ENCODE peak calls at places on chromosome 1, in six cellular contexts. F is A549, J is HepG2, G is GM12878, K is K562, R is upper lobe of left lung. E is an unnamed sample.

GRCh38 chr1:207342351-207342750 is 20.9 kb downstream of the CD55 start:
- ATAC-seq in F (no peak), J (no peak), G (no peak), K (no peak), R (no peak), E (no peak)

GRCh38 chr1:27427329-27427728 is 34.9 kb downstream of the GPR3 start:
- ATAC-seq in F (no peak), J (no peak), G (peak; percentile 37), K (no peak), R (peak; percentile 43), E (no peak)

GRCh38 chr1:26094677-26095383 is 16.8 kb upstream of the PDIK1L start:
- ATAC-seq in F (peak; percentile 42), J (no peak), G (no peak), K (peak; percentile 72), R (peak; percentile 53), E (peak; percentile 77)

GRCh38 chr1:31549807-31550620 is 26.3 kb upstream of the TINAGL1 start:
- ATAC-seq in F (peak; percentile 18), J (peak; percentile 70), G (peak; percentile 82), K (no peak), R (peak; percentile 25), E (no peak)

GRCh38 chr1:10106756-10107479 is 74.2 kb downstream of the UBE4B start:
- ATAC-seq in F (no peak), J (no peak), G (no peak), K (no peak), R (no peak), E (no peak)

GRCh38 chr1:204287466-204287881 is 72.3 kb downstream of the PLEKHA6 start:
- ATAC-seq in F (peak; percentile 56), J (peak; percentile 62), G (no peak), K (peak; percentile 52), R (no peak), E (no peak)

GRCh38 chr1:4778056-4778455 is 123.6 kb downstream of the AJAP1 start:
- ATAC-seq in F (peak; percentile 85), J (peak; percentile 62), G (no peak), K (peak; percentile 74), R (no peak), E (no peak)

GRCh38 chr1:36458910-36459309 is 5.3 kb downstream of the MRPS15 start:
- ATAC-seq in F (no peak), J (no peak), G (peak; percentile 61), K (no peak), R (no peak), E (no peak)

GRCh38 chr1:119686661-119687060 is 25.1 kb upstream of the PHGDH start:
- ATAC-seq in F (no peak), J (no peak), G (no peak), K (no peak), R (no peak), E (no peak)

GRCh38 chr1:175471039-175471800 is 272.2 kb downstream of the TNR start:
- ATAC-seq in F (no peak), J (no peak), G (peak; percentile 58), K (no peak), R (no peak), E (no peak)

GRCh38 chr1:209215826-209216225 is 367.7 kb upstream of the CAMK1G start:
- ATAC-seq in F (no peak), J (no peak), G (no peak), K (no peak), R (peak; percentile 16), E (no peak)

DNA sequence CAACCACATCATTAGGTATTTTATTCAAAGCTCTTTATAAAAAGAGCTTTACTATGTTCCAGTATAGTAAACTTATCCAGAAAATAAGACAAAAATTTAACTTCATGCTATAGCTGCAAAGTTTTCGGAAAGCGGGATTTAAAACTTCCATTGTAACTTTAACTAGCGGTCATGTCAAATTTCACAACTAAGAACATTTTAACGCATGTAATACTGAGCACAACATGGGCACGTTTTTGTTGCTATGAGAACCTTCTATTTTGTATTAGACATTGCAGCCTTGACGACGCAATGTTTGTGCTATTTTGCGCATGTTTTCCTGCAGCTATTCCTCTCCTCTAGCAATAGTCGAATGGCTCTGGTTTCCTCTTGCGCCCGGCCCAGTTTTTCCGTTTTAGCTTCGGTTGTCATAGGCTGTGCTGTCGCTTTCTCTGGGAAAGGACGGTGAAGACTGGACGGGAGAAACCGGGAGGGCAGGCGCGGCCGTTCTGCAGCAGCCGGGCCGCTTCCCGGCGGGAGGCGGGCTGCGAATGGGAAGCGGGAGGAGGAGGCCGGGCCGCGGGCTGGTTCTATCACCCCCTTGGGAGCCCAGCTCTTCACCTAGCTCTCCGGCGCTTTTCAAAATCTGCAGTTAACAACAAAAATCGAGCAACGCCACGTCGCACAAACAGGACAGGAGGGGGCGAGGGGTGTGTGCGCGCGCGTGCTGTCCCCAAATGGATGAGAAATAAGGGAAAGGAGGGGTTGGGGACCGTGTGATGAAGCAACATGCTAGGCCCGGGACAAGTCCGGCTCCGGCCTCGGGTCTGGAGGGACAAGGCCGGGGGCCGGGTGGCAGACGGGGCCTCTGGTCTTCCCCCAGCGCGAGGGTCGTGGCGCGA is 105.3 kb upstream of the HNRNPU start:
- ATAC-seq in F (peak; percentile 62), J (peak; percentile 69), G (peak; percentile 45), K (peak; percentile 66), R (peak; percentile 67), E (peak; percentile 58)
- TF ChIP-seq POLR2A in F (peak; percentile 38), J (peak; percentile 68), G (peak; percentile 1), K (peak; percentile 79), R (peak; percentile 92), E (peak; percentile 75)

GRCh38 chr1:233815357-233815756 is 89.1 kb upstream of the SLC35F3 start:
- ATAC-seq in F (no peak), J (no peak), G (no peak), K (no peak), R (no peak), E (no peak)

GRCh38 chr1:233816348-233816747 is 88.1 kb upstream of the SLC35F3 start:
- ATAC-seq in F (no peak), J (no peak), G (no peak), K (no peak), R (no peak), E (no peak)

GRCh38 chr1:233815865-233816264 is 88.6 kb upstream of the SLC35F3 start:
- ATAC-seq in F (no peak), J (no peak), G (no peak), K (no peak), R (no peak), E (no peak)

GRCh38 chr1:233819042-233819441 is 85.4 kb upstream of the SLC35F3 start:
- ATAC-seq in F (no peak), J (no peak), G (no peak), K (no peak), R (no peak), E (no peak)
- TF ChIP-seq EP300 in F (no peak), J (no peak), G (no peak), K (no peak), R (no peak), E (no peak)

GRCh38 chr1:110403805-110404204 is 3.7 kb downstream of the LAMTOR5 start:
- ATAC-seq in F (no peak), J (no peak), G (no peak), K (no peak), R (no peak), E (no peak)

GRCh38 chr1:110412576-110412975 is 5.1 kb upstream of the LAMTOR5 start:
- ATAC-seq in F (peak; percentile 91), J (peak; percentile 89), G (peak; percentile 88), K (peak; percentile 90), R (peak; percentile 80), E (peak; percentile 62)

GRCh38 chr1:110407260-110408210 is at the start of gene LAMTOR5:
- ATAC-seq in F (peak; percentile 96), J (peak; percentile 96), G (peak; percentile 94), K (peak; percentile 90), R (peak; percentile 99), E (peak; percentile 97)

GRCh38 chr1:110411173-110411572 is 3.7 kb upstream of the LAMTOR5 start:
- ATAC-seq in F (no peak), J (no peak), G (no peak), K (no peak), R (no peak), E (no peak)

GRCh38 chr1:110408488-110408887 is 994 bp upstream of the LAMTOR5 start:
- ATAC-seq in F (no peak), J (no peak), G (no peak), K (no peak), R (no peak), E (no peak)
- H3K4me3 ChIP-seq in F (peak overlapping the region; percentile 98), J (peak overlapping the region; percentile 98), G (peak overlapping the region; percentile 99), K (peak overlapping the region; percentile 71), R (peak overlapping the region; percentile 66), E (peak overlapping the region; percentile 75)

DNA sequence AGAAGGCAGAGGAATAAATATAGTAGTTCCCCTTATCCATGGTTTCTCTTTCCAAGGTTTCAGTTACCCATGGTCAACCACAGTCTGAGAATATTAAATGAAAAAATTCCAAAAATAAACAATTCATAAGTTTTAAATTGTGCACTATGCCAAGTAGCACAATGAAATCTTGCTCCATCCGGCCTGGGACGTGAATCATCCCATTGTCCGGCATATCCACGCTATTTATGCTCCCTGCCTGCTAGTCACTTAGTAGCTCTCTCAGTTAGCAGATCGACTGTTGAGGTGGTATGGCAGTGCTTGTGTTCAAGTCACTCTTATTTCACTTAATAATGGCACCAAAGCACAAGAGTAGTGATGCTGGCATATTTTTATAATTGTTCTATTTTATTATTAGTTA is 58.6 kb upstream of the ARHGAP29 start:
- ATAC-seq in F (no peak), J (no peak), G (no peak), K (no peak), R (no peak), E (peak; percentile 57)
- TF ChIP-seq POLR2A in F (no peak), J (no peak), G (no peak), K (no peak), R (no peak), E (no peak)

GRCh38 chr1:163035791-163036249 is 33.3 kb upstream of the RGS4 start:
- ATAC-seq in F (no peak), J (no peak), G (no peak), K (no peak), R (no peak), E (no peak)
- TF ChIP-seq EP300 in F (no peak), J (no peak), G (no peak), K (no peak), R (no peak), E (no peak)